ENCODE peak calls at places on chromosome 7, in six cellular contexts. One of them, this sample, is unnamed.

GRCh38 chr7:17021205-17021604 is 139.4 kb upstream of the AGR3 start:
- DNase-seq in stomach: peak
- DNase-seq in HCT116: no peak
- DNase-seq in spleen: no peak
- DNase-seq in transverse colon: no peak
- DNase-seq in GM23338: no peak
- DNase-seq in this sample: peak

GRCh38 chr7:33186187-33186586 is 56.8 kb downstream of the BBS9 start:
- DNase-seq in spleen: no peak
- DNase-seq in GM23338: peak
- DNase-seq in transverse colon: no peak
- DNase-seq in stomach: no peak
- DNase-seq in HCT116: no peak
- DNase-seq in this sample: no peak

GRCh38 chr7:65946895-65947294 is 35.1 kb downstream of the GUSB start:
- DNase-seq in spleen: no peak
- DNase-seq in transverse colon: peak
- DNase-seq in HCT116: no peak
- DNase-seq in GM23338: no peak
- DNase-seq in stomach: no peak
- DNase-seq in this sample: no peak

GRCh38 chr7:32879460-32879859 is 12.1 kb downstream of the KBTBD2 start:
- DNase-seq in transverse colon: no peak
- DNase-seq in GM23338: no peak
- DNase-seq in stomach: no peak
- DNase-seq in HCT116: no peak
- DNase-seq in spleen: no peak
- DNase-seq in this sample: no peak

GRCh38 chr7:140926021-140926812 is 1.5 kb upstream of the BRAF start:
- DNase-seq in GM23338: no peak
- DNase-seq in spleen: no peak
- DNase-seq in HCT116: no peak
- DNase-seq in stomach: no peak
- DNase-seq in transverse colon: no peak
- DNase-seq in this sample: no peak

GRCh38 chr7:149469806-149470205 is 8.9 kb upstream of the ZNF777 start:
- DNase-seq in transverse colon: no peak
- DNase-seq in spleen: no peak
- DNase-seq in stomach: no peak
- DNase-seq in GM23338: no peak
- DNase-seq in HCT116: no peak
- DNase-seq in this sample: no peak

GRCh38 chr7:39749177-39749576 is 125.8 kb downstream of the RALA start:
- DNase-seq in GM23338: no peak
- DNase-seq in transverse colon: no peak
- DNase-seq in stomach: no peak
- DNase-seq in HCT116: no peak
- DNase-seq in spleen: no peak
- DNase-seq in this sample: no peak

GRCh38 chr7:4747746-4748145 is 27.7 kb upstream of the AP5Z1 start:
- DNase-seq in stomach: no peak
- DNase-seq in transverse colon: no peak
- DNase-seq in GM23338: no peak
- DNase-seq in HCT116: no peak
- DNase-seq in spleen: no peak
- DNase-seq in this sample: no peak

GRCh38 chr7:159088016-159088865 is 56.4 kb downstream of the VIPR2 start:
- DNase-seq in stomach: no peak
- DNase-seq in transverse colon: peak
- DNase-seq in spleen: peak
- DNase-seq in GM23338: no peak
- DNase-seq in HCT116: no peak
- DNase-seq in this sample: no peak

GRCh38 chr7:3162286-3162685 is 118.6 kb upstream of the CARD11 start:
- DNase-seq in GM23338: peak
- DNase-seq in spleen: no peak
- DNase-seq in stomach: no peak
- DNase-seq in transverse colon: no peak
- DNase-seq in HCT116: no peak
- DNase-seq in this sample: no peak

GRCh38 chr7:127252736-127253288 is at the start of gene GRM8:
- DNase-seq in spleen: peak
- DNase-seq in stomach: peak
- DNase-seq in transverse colon: peak
- DNase-seq in HCT116: no peak
- DNase-seq in GM23338: peak
- DNase-seq in this sample: peak

GRCh38 chr7:23955145-23955544 is 245.1 kb downstream of the STK31 start:
- DNase-seq in transverse colon: no peak
- DNase-seq in spleen: no peak
- DNase-seq in HCT116: no peak
- DNase-seq in stomach: no peak
- DNase-seq in GM23338: no peak
- DNase-seq in this sample: no peak

GRCh38 chr7:83413831-83414230 is 235.1 kb downstream of the SEMA3E start:
- DNase-seq in GM23338: no peak
- DNase-seq in spleen: no peak
- DNase-seq in transverse colon: no peak
- DNase-seq in stomach: no peak
- DNase-seq in HCT116: no peak
- DNase-seq in this sample: no peak

GRCh38 chr7:143214789-143215679 is 6.8 kb upstream of the TAS2R40 start:
- DNase-seq in HCT116: peak
- DNase-seq in transverse colon: peak
- DNase-seq in GM23338: peak
- DNase-seq in stomach: peak
- DNase-seq in spleen: no peak
- DNase-seq in this sample: peak

GRCh38 chr7:143222782-143223181 is 945 bp downstream of the TAS2R40 start:
- DNase-seq in spleen: peak
- DNase-seq in stomach: peak
- DNase-seq in HCT116: no peak
- DNase-seq in GM23338: no peak
- DNase-seq in transverse colon: no peak
- DNase-seq in this sample: no peak

GRCh38 chr7:143221737-143222136 is at the start of gene TAS2R40:
- DNase-seq in spleen: no peak
- DNase-seq in transverse colon: no peak
- DNase-seq in GM23338: no peak
- DNase-seq in stomach: no peak
- DNase-seq in HCT116: no peak
- DNase-seq in this sample: no peak

GRCh38 chr7:143216151-143216550 is 5.7 kb upstream of the TAS2R40 start:
- DNase-seq in HCT116: no peak
- DNase-seq in transverse colon: no peak
- DNase-seq in stomach: no peak
- DNase-seq in GM23338: no peak
- DNase-seq in spleen: no peak
- DNase-seq in this sample: no peak

DNA sequence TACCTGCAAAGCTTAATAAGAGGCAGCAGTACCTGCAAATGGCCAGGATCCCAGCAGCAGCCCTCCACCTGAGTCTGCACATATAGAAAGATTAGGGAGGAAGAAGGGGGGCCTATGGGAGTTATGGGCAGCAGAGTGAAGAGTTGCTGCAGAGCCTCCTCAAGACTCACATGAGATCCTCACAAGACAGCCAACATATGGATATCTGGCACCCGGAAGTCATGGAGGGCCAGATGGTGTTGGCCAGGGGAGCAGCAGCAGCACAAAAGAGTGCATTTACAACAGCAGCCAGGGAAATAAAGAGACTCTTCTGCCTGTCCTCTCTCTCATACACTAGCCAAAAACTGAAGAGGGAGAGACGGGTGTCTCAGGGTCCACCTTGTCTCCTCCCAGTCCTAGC is 4.0 kb upstream of the TAS2R40 start:
- DNase-seq in spleen: no peak
- DNase-seq in GM23338: no peak
- DNase-seq in stomach: no peak
- DNase-seq in HCT116: no peak
- DNase-seq in transverse colon: no peak
- DNase-seq in this sample: no peak
- TF ChIP-seq POLR2AphosphoS5 in spleen: no peak
- TF ChIP-seq POLR2AphosphoS5 in GM23338: no peak
- TF ChIP-seq POLR2AphosphoS5 in stomach: no peak
- TF ChIP-seq POLR2AphosphoS5 in HCT116: no peak
- TF ChIP-seq POLR2AphosphoS5 in transverse colon: no peak
- TF ChIP-seq POLR2AphosphoS5 in this sample: no peak

GRCh38 chr7:129225206-129225930 is 538 bp downstream of the AHCYL2 start:
- DNase-seq in HCT116: no peak
- DNase-seq in spleen: peak
- DNase-seq in GM23338: peak
- DNase-seq in stomach: peak
- DNase-seq in transverse colon: peak
- DNase-seq in this sample: peak
- TF ChIP-seq POLR2AphosphoS5 in HCT116: no peak
- TF ChIP-seq POLR2AphosphoS5 in spleen: no peak
- TF ChIP-seq POLR2AphosphoS5 in GM23338: no peak
- TF ChIP-seq POLR2AphosphoS5 in stomach: no peak
- TF ChIP-seq POLR2AphosphoS5 in transverse colon: no peak
- TF ChIP-seq POLR2AphosphoS5 in this sample: peak

GRCh38 chr7:157138424-157139141 is at the start of gene UBE3C:
- DNase-seq in stomach: peak
- DNase-seq in GM23338: peak
- DNase-seq in HCT116: peak
- DNase-seq in transverse colon: peak
- DNase-seq in spleen: peak
- DNase-seq in this sample: peak
- TF ChIP-seq POLR2AphosphoS5 in stomach: peak
- TF ChIP-seq POLR2AphosphoS5 in GM23338: peak
- TF ChIP-seq POLR2AphosphoS5 in HCT116: peak
- TF ChIP-seq POLR2AphosphoS5 in transverse colon: peak
- TF ChIP-seq POLR2AphosphoS5 in spleen: peak
- TF ChIP-seq POLR2AphosphoS5 in this sample: peak

GRCh38 chr7:136925556-136925955 is 57.1 kb downstream of the CHRM2 start:
- DNase-seq in GM23338: no peak
- DNase-seq in spleen: no peak
- DNase-seq in stomach: no peak
- DNase-seq in HCT116: no peak
- DNase-seq in transverse colon: no peak
- DNase-seq in this sample: no peak

GRCh38 chr7:136914016-136914415 is 45.6 kb downstream of the CHRM2 start:
- DNase-seq in HCT116: no peak
- DNase-seq in GM23338: no peak
- DNase-seq in transverse colon: no peak
- DNase-seq in spleen: no peak
- DNase-seq in stomach: no peak
- DNase-seq in this sample: no peak

GRCh38 chr7:136923111-136923510 is 54.7 kb downstream of the CHRM2 start:
- DNase-seq in stomach: no peak
- DNase-seq in spleen: no peak
- DNase-seq in HCT116: no peak
- DNase-seq in transverse colon: no peak
- DNase-seq in GM23338: no peak
- DNase-seq in this sample: no peak

GRCh38 chr7:136925049-136925448 is 56.6 kb downstream of the CHRM2 start:
- DNase-seq in stomach: no peak
- DNase-seq in spleen: no peak
- DNase-seq in transverse colon: no peak
- DNase-seq in HCT116: no peak
- DNase-seq in GM23338: no peak
- DNase-seq in this sample: no peak

GRCh38 chr7:136919820-136920219 is 51.4 kb downstream of the CHRM2 start:
- DNase-seq in HCT116: no peak
- DNase-seq in stomach: no peak
- DNase-seq in transverse colon: no peak
- DNase-seq in GM23338: no peak
- DNase-seq in spleen: no peak
- DNase-seq in this sample: no peak
- TF ChIP-seq POLR2AphosphoS5 in HCT116: no peak
- TF ChIP-seq POLR2AphosphoS5 in stomach: no peak
- TF ChIP-seq POLR2AphosphoS5 in transverse colon: no peak
- TF ChIP-seq POLR2AphosphoS5 in GM23338: no peak
- TF ChIP-seq POLR2AphosphoS5 in spleen: no peak
- TF ChIP-seq POLR2AphosphoS5 in this sample: no peak

GRCh38 chr7:133912916-133913697 is 214.0 kb upstream of the LRGUK start:
- DNase-seq in GM23338: no peak
- DNase-seq in transverse colon: no peak
- DNase-seq in stomach: no peak
- DNase-seq in spleen: no peak
- DNase-seq in HCT116: no peak
- DNase-seq in this sample: no peak
- TF ChIP-seq POLR2AphosphoS5 in GM23338: no peak
- TF ChIP-seq POLR2AphosphoS5 in transverse colon: no peak
- TF ChIP-seq POLR2AphosphoS5 in stomach: no peak
- TF ChIP-seq POLR2AphosphoS5 in spleen: no peak
- TF ChIP-seq POLR2AphosphoS5 in HCT116: no peak
- TF ChIP-seq POLR2AphosphoS5 in this sample: no peak

GRCh38 chr7:1514993-1515392 is 10.8 kb upstream of the INTS1 start:
- DNase-seq in transverse colon: no peak
- DNase-seq in GM23338: no peak
- DNase-seq in spleen: no peak
- DNase-seq in HCT116: no peak
- DNase-seq in stomach: no peak
- DNase-seq in this sample: no peak

GRCh38 chr7:1511829-1512422 is 7.7 kb upstream of the INTS1 start:
- DNase-seq in transverse colon: no peak
- DNase-seq in HCT116: no peak
- DNase-seq in GM23338: no peak
- DNase-seq in spleen: peak
- DNase-seq in stomach: no peak
- DNase-seq in this sample: no peak

GRCh38 chr7:1514407-1514806 is 10.2 kb upstream of the INTS1 start:
- DNase-seq in spleen: no peak
- DNase-seq in HCT116: no peak
- DNase-seq in GM23338: no peak
- DNase-seq in transverse colon: no peak
- DNase-seq in stomach: no peak
- DNase-seq in this sample: no peak

GRCh38 chr7:1513657-1514095 is 9.5 kb upstream of the INTS1 start:
- DNase-seq in HCT116: no peak
- DNase-seq in GM23338: no peak
- DNase-seq in spleen: no peak
- DNase-seq in stomach: no peak
- DNase-seq in transverse colon: peak
- DNase-seq in this sample: no peak

GRCh38 chr7:1512781-1513656 is 8.8 kb upstream of the INTS1 start:
- DNase-seq in stomach: peak
- DNase-seq in spleen: peak
- DNase-seq in transverse colon: no peak
- DNase-seq in HCT116: peak
- DNase-seq in GM23338: no peak
- DNase-seq in this sample: no peak
- TF ChIP-seq POLR2AphosphoS5 in stomach: peak
- TF ChIP-seq POLR2AphosphoS5 in spleen: peak
- TF ChIP-seq POLR2AphosphoS5 in transverse colon: no peak
- TF ChIP-seq POLR2AphosphoS5 in HCT116: peak
- TF ChIP-seq POLR2AphosphoS5 in GM23338: no peak
- TF ChIP-seq POLR2AphosphoS5 in this sample: no peak

DNA sequence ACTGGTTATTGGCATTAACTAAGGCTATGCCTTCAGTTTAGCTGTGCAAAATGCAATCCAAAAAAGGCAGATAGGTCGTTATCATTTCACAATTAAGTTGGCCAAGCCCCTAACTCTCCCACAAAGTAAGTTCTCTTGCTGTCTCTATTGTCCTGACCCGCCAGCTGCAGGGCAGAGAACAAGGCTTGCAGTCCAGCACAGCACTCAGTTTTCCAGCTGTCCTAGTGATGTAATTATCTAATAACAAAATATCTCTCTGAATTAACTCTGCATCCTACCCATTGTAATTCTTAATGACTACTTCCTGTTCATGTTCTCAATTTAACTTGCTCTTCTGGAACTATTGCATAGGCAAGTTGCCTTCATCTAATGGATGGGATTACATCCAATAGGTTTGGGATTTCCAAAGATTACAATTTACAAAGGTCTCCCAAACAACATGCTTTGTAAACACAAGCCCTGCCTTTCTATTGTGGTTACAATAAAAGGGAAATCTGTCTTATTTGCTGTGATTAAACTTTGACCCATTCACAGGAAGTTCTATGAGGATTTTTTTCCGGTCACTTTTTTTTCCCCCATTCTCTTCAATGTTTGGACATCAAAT is 55.2 kb downstream of the CDK6 start:
- DNase-seq in GM23338: no peak
- DNase-seq in stomach: no peak
- DNase-seq in spleen: no peak
- DNase-seq in HCT116: no peak
- DNase-seq in transverse colon: no peak
- DNase-seq in this sample: no peak
- TF ChIP-seq POLR2AphosphoS5 in GM23338: no peak
- TF ChIP-seq POLR2AphosphoS5 in stomach: no peak
- TF ChIP-seq POLR2AphosphoS5 in spleen: no peak
- TF ChIP-seq POLR2AphosphoS5 in HCT116: no peak
- TF ChIP-seq POLR2AphosphoS5 in transverse colon: no peak
- TF ChIP-seq POLR2AphosphoS5 in this sample: no peak

This sample was measured in prostate gland.